ENCODE peak calls at places on chromosomes 2 and 18, in four cellular contexts. V, S, K and M are unnamed samples. For H3K9me3, the result is how much of the 10 kb centered on the place peaks cover.

GRCh38 chr2:241767464-241768250 is 9.0 kb upstream of the GAL3ST2 start:
- DNase-seq in V (no peak), S (no peak), K (no peak), M (no peak)

GRCh38 chr2:211745295-211746097 is 793.1 kb downstream of the ERBB4 start:
- DNase-seq in V (no peak), S (peak), K (peak), M (no peak)

GRCh38 chr18:67520276-67521035 is 3.9 kb upstream of the DSEL start:
- DNase-seq in V (no peak), S (peak), K (no peak), M (no peak)

GRCh38 chr2:86319700-86320369 is 17.6 kb downstream of the REEP1 start:
- DNase-seq in V (no peak), S (no peak), K (no peak), M (no peak)

GRCh38 chr2:187215576-187216240 is 232.3 kb downstream of the CALCRL start:
- DNase-seq in V (no peak), S (no peak), K (no peak), M (no peak)

GRCh38 chr2:13667415-13667757 is 950.6 kb downstream of the TRIB2 start:
- DNase-seq in V (no peak), S (no peak), K (no peak), M (no peak)

GRCh38 chr18:7202119-7202680 is 28.7 kb upstream of the LRRC30 start:
- DNase-seq in V (no peak), S (no peak), K (no peak), M (no peak)

GRCh38 chr2:200288670-200289429 is 17.6 kb upstream of the SPATS2L start:
- DNase-seq in V (peak), S (peak), K (no peak), M (no peak)

GRCh38 chr18:76686737-76687231 is 135.6 kb upstream of the ZNF236 start:
- DNase-seq in V (peak), S (peak), K (peak), M (peak)

GRCh38 chr18:44700652-44701051 is 20.0 kb downstream of the SETBP1 start:
- DNase-seq in V (no peak), S (no peak), K (no peak), M (no peak)

DNA sequence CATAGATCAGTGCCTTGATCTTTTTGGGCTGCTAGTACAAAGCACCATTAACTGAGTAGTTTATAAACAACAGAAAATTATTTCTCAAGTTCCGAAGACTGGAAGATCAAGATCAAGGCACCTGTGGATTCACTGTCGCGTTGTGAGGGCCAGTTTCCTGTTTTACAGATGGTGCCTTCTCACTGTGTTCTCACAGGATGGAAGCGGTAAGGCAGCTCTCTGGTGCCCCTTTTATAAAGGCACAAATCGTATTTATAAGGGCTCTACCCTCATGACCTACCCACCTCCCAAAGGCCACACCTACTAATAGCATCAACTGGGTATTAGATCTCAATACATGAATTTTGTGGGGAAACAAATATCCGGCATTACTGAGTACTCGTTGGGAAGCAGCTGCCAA is 729.5 kb upstream of the SLC39A10 start:
- DNase-seq in V (no peak), S (no peak), K (no peak), M (no peak)
- TF ChIP-seq CTCF in V (no peak), S (no peak), K (no peak), M (no peak)

GRCh38 chr2:30480703-30481322 is 33.8 kb downstream of the LCLAT1 start:
- DNase-seq in V (no peak), S (no peak), K (no peak), M (no peak)
- H3K9me3 ChIP-seq in V (under half), S (under half), K (under half), M (under half)

GRCh38 chr18:11323359-11323819 is 174.0 kb upstream of the PIEZO2 start:
- DNase-seq in V (no peak), S (peak), K (no peak), M (no peak)
- H3K27ac ChIP-seq in V (no peak), S (peak), K (no peak), M (no peak)

GRCh38 chr2:69208023-69208595 is 178.9 kb downstream of the GFPT1 start:
- DNase-seq in V (no peak), S (no peak), K (no peak), M (no peak)
- TF ChIP-seq CTCF in V (no peak), S (peak), K (no peak), M (no peak)

DNA sequence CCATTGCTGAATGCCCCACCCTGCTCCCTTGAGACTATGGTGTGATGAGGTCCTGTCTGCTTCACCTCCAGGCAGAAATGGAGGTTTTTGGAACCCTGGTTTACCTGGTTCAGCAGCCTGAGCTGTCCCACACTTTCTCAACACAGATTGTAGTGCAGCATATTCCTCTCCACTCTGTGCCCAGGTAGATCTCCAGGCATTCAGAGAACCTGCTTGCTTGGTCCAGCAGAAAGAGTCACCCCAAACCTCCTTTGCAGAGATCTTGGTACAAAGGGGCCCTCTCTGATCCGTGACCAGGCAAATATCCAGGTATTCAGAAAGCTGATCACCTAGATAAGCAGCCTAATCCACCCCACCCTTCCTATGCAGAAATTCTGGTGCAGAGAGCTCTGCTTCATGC is 1288.2 kb upstream of the CRIM1 start:
- DNase-seq in V (no peak), S (no peak), K (no peak), M (no peak)
- H3K9me3 ChIP-seq in V (under half), S (under half), K (under half), M (under half)

DNA sequence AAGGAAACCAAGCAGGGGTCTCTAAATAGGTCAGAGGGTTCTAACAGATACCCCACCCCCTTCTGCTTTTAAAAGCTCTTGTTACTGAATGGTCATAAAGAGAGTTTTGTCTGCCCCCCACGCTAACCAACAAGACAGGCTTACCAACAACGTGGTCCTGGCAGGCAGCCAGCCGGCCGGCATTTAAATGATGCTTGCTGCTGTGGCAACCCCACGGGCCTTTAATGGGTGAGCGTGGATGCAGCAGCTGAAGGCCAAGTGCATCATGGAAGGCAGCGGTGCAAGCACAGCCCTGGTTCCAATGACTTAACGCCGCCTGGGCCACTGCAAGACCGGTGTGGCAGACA is 29.7 kb downstream of the RAB31 start:
- DNase-seq in V (no peak), S (no peak), K (no peak), M (no peak)
- H3K27ac ChIP-seq in V (no peak), S (no peak), K (no peak), M (no peak)